ENCODE peak calls at places on chromosomes 13 and 19, in seven cellular contexts. B is activated gamma-delta T cell treated with Interleukin-2 at 50 U/mL for 16 hours; F is activated T-helper 9 cell treated with anti-CD3 and anti-CD28 coated beads, Interleukin-2, amount 50 U/mL, for 16 hours; T is CD8-positive, alpha-beta T cell; N is NCI-H82; M is PC-9; V is DMS 273 treated with DMSO at 0.1 percent for 48 hours. P is an unnamed sample.

GRCh38 chr19:3890590-3890989 is 10.1 kb downstream of the ATCAY start:
- DNase-seq in B (no peak), F (no peak), T (no peak), N (no peak), M (no peak), V (no peak), P (no peak)

GRCh38 chr13:28357247-28357825 is 137.6 kb downstream of the FLT1 start:
- DNase-seq in B (no peak), F (no peak), T (no peak), N (no peak), M (no peak), V (no peak), P (no peak)

GRCh38 chr13:43269037-43269476 is 245.7 kb downstream of the DNAJC15 start:
- DNase-seq in B (no peak), F (no peak), T (no peak), N (no peak), M (peak), V (no peak), P (no peak)

GRCh38 chr13:32645854-32646253 is 59.6 kb downstream of the PDS5B start:
- DNase-seq in B (no peak), F (peak), T (no peak), N (no peak), M (no peak), V (no peak), P (no peak)

GRCh38 chr13:64397699-64398098 is 2832.4 kb downstream of the PCDH9 start:
- DNase-seq in B (no peak), F (no peak), T (no peak), N (no peak), M (no peak), V (no peak), P (no peak)

GRCh38 chr19:28289294-28290063 is 923.5 kb downstream of the UQCRFS1 start:
- DNase-seq in B (no peak), F (no peak), T (no peak), N (peak), M (no peak), V (peak), P (no peak)

GRCh38 chr19:53538378-53539109 is 599 bp downstream of the ZNF331 start:
- DNase-seq in B (no peak), F (no peak), T (no peak), N (peak), M (peak), V (no peak), P (no peak)

GRCh38 chr19:13195678-13196077 is 45.5 kb downstream of the IER2 start:
- DNase-seq in B (peak), F (peak), T (no peak), N (peak), M (peak), V (no peak), P (no peak)

GRCh38 chr13:59946924-59947323 is 216.8 kb downstream of the DIAPH3 start:
- DNase-seq in B (no peak), F (no peak), T (no peak), N (no peak), M (no peak), V (no peak), P (no peak)

GRCh38 chr19:10915511-10916091 is 12.8 kb downstream of the YIPF2 start:
- DNase-seq in B (no peak), F (no peak), T (no peak), N (peak), M (peak), V (peak), P (no peak)

GRCh38 chr19:51226068-51226467 is 1.2 kb downstream of the CD33 start:
- DNase-seq in B (no peak), F (no peak), T (no peak), N (no peak), M (no peak), V (no peak), P (no peak)

GRCh38 chr19:45547965-45548609 is 36.5 kb downstream of the OPA3 start:
- DNase-seq in B (no peak), F (no peak), T (no peak), N (peak), M (peak), V (no peak), P (peak)

GRCh38 chr13:86976521-86977324 is 694.4 kb upstream of the SLITRK5 start:
- DNase-seq in B (no peak), F (no peak), T (no peak), N (no peak), M (no peak), V (no peak), P (no peak)

GRCh38 chr19:33175886-33176669 is 18.1 kb upstream of the LRP3 start:
- DNase-seq in B (peak), F (peak), T (no peak), N (peak), M (peak), V (no peak), P (no peak)

GRCh38 chr19:38538386-38538785 is 79.4 kb downstream of the MAP4K1 start:
- DNase-seq in B (no peak), F (no peak), T (no peak), N (no peak), M (no peak), V (no peak), P (no peak)

GRCh38 chr13:111909971-111910671 is 156.8 kb upstream of the SOX1 start:
- DNase-seq in B (no peak), F (no peak), T (no peak), N (no peak), M (no peak), V (no peak), P (no peak)

GRCh38 chr19:4976412-4977298 is 7.7 kb downstream of the KDM4B start:
- DNase-seq in B (no peak), F (no peak), T (no peak), N (peak), M (no peak), V (no peak), P (peak)

GRCh38 chr19:13846533-13847032 is 30.4 kb upstream of the NANOS3 start:
- DNase-seq in B (peak), F (peak), T (peak), N (peak), M (peak), V (no peak), P (no peak)

GRCh38 chr19:8831832-8832131 is 322 bp downstream of the ZNF558 start:
- DNase-seq in B (no peak), F (no peak), T (no peak), N (peak), M (no peak), V (no peak), P (no peak)

GRCh38 chr19:4304509-4305252 is at the start of gene FSD1:
- DNase-seq in B (peak), F (peak), T (peak), N (peak), M (no peak), V (peak), P (no peak)

GRCh38 chr19:29665215-29665825 is at the start of gene PLEKHF1:
- DNase-seq in B (peak), F (peak), T (peak), N (peak), M (peak), V (no peak), P (no peak)

GRCh38 chr19:55720801-55721200 is 17.4 kb downstream of the NLRP9 start:
- DNase-seq in B (no peak), F (no peak), T (no peak), N (no peak), M (no peak), V (no peak), P (no peak)

GRCh38 chr13:32381539-32381938 is 46.4 kb downstream of the N4BP2L1 start:
- DNase-seq in B (peak), F (no peak), T (no peak), N (peak), M (no peak), V (no peak), P (no peak)

GRCh38 chr19:19553670-19554069 is 15.6 kb downstream of the CILP2 start:
- DNase-seq in B (no peak), F (no peak), T (no peak), N (no peak), M (no peak), V (no peak), P (no peak)

GRCh38 chr13:109454167-109454917 is 332.0 kb downstream of the IRS2 start:
- DNase-seq in B (no peak), F (no peak), T (no peak), N (no peak), M (no peak), V (no peak), P (no peak)

GRCh38 chr13:66397133-66397532 is 833.0 kb downstream of the PCDH9 start:
- DNase-seq in B (no peak), F (no peak), T (no peak), N (no peak), M (no peak), V (no peak), P (no peak)

GRCh38 chr13:50122465-50122864 is 107.2 kb downstream of the KCNRG start:
- DNase-seq in B (no peak), F (no peak), T (no peak), N (peak), M (no peak), V (no peak), P (no peak)

GRCh38 chr19:920051-920857 is 3.1 kb downstream of the KISS1R start:
- DNase-seq in B (peak), F (peak), T (no peak), N (peak), M (peak), V (no peak), P (no peak)

GRCh38 chr19:38849746-38850230 is at the start of gene HNRNPL:
- DNase-seq in B (peak), F (peak), T (peak), N (no peak), M (peak), V (no peak), P (no peak)

GRCh38 chr19:17680235-17680722 is 7.9 kb downstream of the UNC13A start:
- DNase-seq in B (peak), F (peak), T (no peak), N (no peak), M (peak), V (no peak), P (no peak)

P was measured in keratinocyte.